ENCODE peak calls at places on chromosome 15, in nine cellular contexts. One of them, this sample, is unnamed.

GRCh38 chr15:80052597-80053304 is 6.7 kb upstream of the ZFAND6 start:
- DNase-seq in heart right ventricle: no peak
- DNase-seq in epithelial cell of proximal tubule: no peak
- DNase-seq in lung: no peak
- DNase-seq in mammary epithelial cell: no peak
- DNase-seq in IMR-90: no peak
- DNase-seq in heart left ventricle: no peak
- DNase-seq in tibial nerve: no peak
- DNase-seq in fibroblast of villous mesenchyme: no peak
- DNase-seq in this sample: peak

GRCh38 chr15:82966671-82967071 is 14.2 kb upstream of the HOMER2 start:
- DNase-seq in heart right ventricle: no peak
- DNase-seq in epithelial cell of proximal tubule: no peak
- DNase-seq in lung: no peak
- DNase-seq in mammary epithelial cell: no peak
- DNase-seq in IMR-90: no peak
- DNase-seq in heart left ventricle: no peak
- DNase-seq in tibial nerve: no peak
- DNase-seq in fibroblast of villous mesenchyme: no peak
- DNase-seq in this sample: no peak

GRCh38 chr15:31260646-31261265 is 65.9 kb upstream of the KLF13 start:
- DNase-seq in heart right ventricle: no peak
- DNase-seq in epithelial cell of proximal tubule: no peak
- DNase-seq in lung: no peak
- DNase-seq in mammary epithelial cell: no peak
- DNase-seq in IMR-90: no peak
- DNase-seq in heart left ventricle: no peak
- DNase-seq in tibial nerve: no peak
- DNase-seq in fibroblast of villous mesenchyme: no peak
- DNase-seq in this sample: no peak

GRCh38 chr15:58410353-58410752 is 21.4 kb upstream of the LIPC start:
- DNase-seq in heart right ventricle: no peak
- DNase-seq in epithelial cell of proximal tubule: no peak
- DNase-seq in lung: no peak
- DNase-seq in mammary epithelial cell: no peak
- DNase-seq in IMR-90: peak
- DNase-seq in heart left ventricle: no peak
- DNase-seq in tibial nerve: no peak
- DNase-seq in fibroblast of villous mesenchyme: peak
- DNase-seq in this sample: no peak

GRCh38 chr15:29376580-29376979 is 107.0 kb upstream of the NSMCE3 start:
- DNase-seq in heart right ventricle: no peak
- DNase-seq in epithelial cell of proximal tubule: no peak
- DNase-seq in lung: no peak
- DNase-seq in mammary epithelial cell: no peak
- DNase-seq in IMR-90: no peak
- DNase-seq in heart left ventricle: no peak
- DNase-seq in tibial nerve: no peak
- DNase-seq in fibroblast of villous mesenchyme: no peak
- DNase-seq in this sample: no peak

GRCh38 chr15:38069506-38069905 is 135.1 kb downstream of the TMCO5A start:
- DNase-seq in heart right ventricle: no peak
- DNase-seq in epithelial cell of proximal tubule: peak
- DNase-seq in lung: peak
- DNase-seq in mammary epithelial cell: peak
- DNase-seq in IMR-90: peak
- DNase-seq in heart left ventricle: peak
- DNase-seq in tibial nerve: no peak
- DNase-seq in fibroblast of villous mesenchyme: peak
- DNase-seq in this sample: peak

GRCh38 chr15:29671308-29671981 is 150.8 kb downstream of the TJP1 start:
- DNase-seq in heart right ventricle: no peak
- DNase-seq in epithelial cell of proximal tubule: no peak
- DNase-seq in lung: no peak
- DNase-seq in mammary epithelial cell: no peak
- DNase-seq in IMR-90: peak
- DNase-seq in heart left ventricle: no peak
- DNase-seq in tibial nerve: no peak
- DNase-seq in fibroblast of villous mesenchyme: no peak
- DNase-seq in this sample: peak

GRCh38 chr15:91302588-91303439 is 202.8 kb downstream of the SV2B start:
- DNase-seq in heart right ventricle: no peak
- DNase-seq in epithelial cell of proximal tubule: peak
- DNase-seq in lung: no peak
- DNase-seq in mammary epithelial cell: peak
- DNase-seq in IMR-90: peak
- DNase-seq in heart left ventricle: peak
- DNase-seq in tibial nerve: no peak
- DNase-seq in fibroblast of villous mesenchyme: peak
- DNase-seq in this sample: peak

GRCh38 chr15:90315276-90315982 is 36.7 kb upstream of the ZNF774 start:
- DNase-seq in heart right ventricle: peak
- DNase-seq in epithelial cell of proximal tubule: no peak
- DNase-seq in lung: peak
- DNase-seq in mammary epithelial cell: peak
- DNase-seq in IMR-90: peak
- DNase-seq in heart left ventricle: peak
- DNase-seq in tibial nerve: peak
- DNase-seq in fibroblast of villous mesenchyme: peak
- DNase-seq in this sample: peak

GRCh38 chr15:67777773-67778172 is 47.5 kb upstream of the SKOR1 start:
- DNase-seq in heart right ventricle: no peak
- DNase-seq in epithelial cell of proximal tubule: no peak
- DNase-seq in lung: no peak
- DNase-seq in mammary epithelial cell: no peak
- DNase-seq in IMR-90: no peak
- DNase-seq in heart left ventricle: no peak
- DNase-seq in tibial nerve: no peak
- DNase-seq in fibroblast of villous mesenchyme: no peak
- DNase-seq in this sample: no peak

GRCh38 chr15:55357774-55358173 is 38.8 kb downstream of the PIGB start:
- DNase-seq in heart right ventricle: no peak
- DNase-seq in epithelial cell of proximal tubule: no peak
- DNase-seq in lung: no peak
- DNase-seq in mammary epithelial cell: peak
- DNase-seq in IMR-90: peak
- DNase-seq in heart left ventricle: no peak
- DNase-seq in tibial nerve: no peak
- DNase-seq in fibroblast of villous mesenchyme: peak
- DNase-seq in this sample: peak

GRCh38 chr15:31847961-31848360 is 182.4 kb upstream of the CHRNA7 start:
- DNase-seq in heart right ventricle: no peak
- DNase-seq in epithelial cell of proximal tubule: no peak
- DNase-seq in lung: no peak
- DNase-seq in mammary epithelial cell: no peak
- DNase-seq in IMR-90: no peak
- DNase-seq in heart left ventricle: no peak
- DNase-seq in tibial nerve: no peak
- DNase-seq in fibroblast of villous mesenchyme: no peak
- DNase-seq in this sample: no peak

GRCh38 chr15:58081446-58081845 is 15.9 kb upstream of the ALDH1A2 start:
- DNase-seq in heart right ventricle: no peak
- DNase-seq in epithelial cell of proximal tubule: no peak
- DNase-seq in lung: no peak
- DNase-seq in mammary epithelial cell: no peak
- DNase-seq in IMR-90: no peak
- DNase-seq in heart left ventricle: no peak
- DNase-seq in tibial nerve: no peak
- DNase-seq in fibroblast of villous mesenchyme: peak
- DNase-seq in this sample: peak

GRCh38 chr15:76996526-76997401 is 1.8 kb downstream of the PSTPIP1 start:
- DNase-seq in heart right ventricle: peak
- DNase-seq in epithelial cell of proximal tubule: no peak
- DNase-seq in lung: no peak
- DNase-seq in mammary epithelial cell: no peak
- DNase-seq in IMR-90: peak
- DNase-seq in heart left ventricle: peak
- DNase-seq in tibial nerve: peak
- DNase-seq in fibroblast of villous mesenchyme: no peak
- DNase-seq in this sample: peak

GRCh38 chr15:45429974-45430792 is 51.8 kb upstream of the GATM start:
- DNase-seq in heart right ventricle: peak
- DNase-seq in epithelial cell of proximal tubule: no peak
- DNase-seq in lung: peak
- DNase-seq in mammary epithelial cell: peak
- DNase-seq in IMR-90: peak
- DNase-seq in heart left ventricle: peak
- DNase-seq in tibial nerve: peak
- DNase-seq in fibroblast of villous mesenchyme: peak
- DNase-seq in this sample: peak

GRCh38 chr15:45434168-45434567 is 55.8 kb upstream of the GATM start:
- DNase-seq in heart right ventricle: no peak
- DNase-seq in epithelial cell of proximal tubule: no peak
- DNase-seq in lung: no peak
- DNase-seq in mammary epithelial cell: no peak
- DNase-seq in IMR-90: peak
- DNase-seq in heart left ventricle: no peak
- DNase-seq in tibial nerve: no peak
- DNase-seq in fibroblast of villous mesenchyme: no peak
- DNase-seq in this sample: no peak

GRCh38 chr15:45428491-45428890 is 50.1 kb upstream of the GATM start:
- DNase-seq in heart right ventricle: no peak
- DNase-seq in epithelial cell of proximal tubule: no peak
- DNase-seq in lung: no peak
- DNase-seq in mammary epithelial cell: no peak
- DNase-seq in IMR-90: no peak
- DNase-seq in heart left ventricle: no peak
- DNase-seq in tibial nerve: no peak
- DNase-seq in fibroblast of villous mesenchyme: no peak
- DNase-seq in this sample: no peak

GRCh38 chr15:45435124-45435903 is 57.0 kb upstream of the GATM start:
- DNase-seq in heart right ventricle: no peak
- DNase-seq in epithelial cell of proximal tubule: no peak
- DNase-seq in lung: no peak
- DNase-seq in mammary epithelial cell: no peak
- DNase-seq in IMR-90: no peak
- DNase-seq in heart left ventricle: no peak
- DNase-seq in tibial nerve: no peak
- DNase-seq in fibroblast of villous mesenchyme: no peak
- DNase-seq in this sample: no peak

GRCh38 chr15:45431502-45431901 is 53.2 kb upstream of the GATM start:
- DNase-seq in heart right ventricle: no peak
- DNase-seq in epithelial cell of proximal tubule: no peak
- DNase-seq in lung: no peak
- DNase-seq in mammary epithelial cell: no peak
- DNase-seq in IMR-90: no peak
- DNase-seq in heart left ventricle: no peak
- DNase-seq in tibial nerve: no peak
- DNase-seq in fibroblast of villous mesenchyme: no peak
- DNase-seq in this sample: no peak
- H3K4me3 ChIP-seq in heart right ventricle: no peak
- H3K4me3 ChIP-seq in epithelial cell of proximal tubule: no peak
- H3K4me3 ChIP-seq in lung: no peak
- H3K4me3 ChIP-seq in mammary epithelial cell: no peak
- H3K4me3 ChIP-seq in IMR-90: no peak
- H3K4me3 ChIP-seq in heart left ventricle: no peak
- H3K4me3 ChIP-seq in tibial nerve: no peak
- H3K4me3 ChIP-seq in fibroblast of villous mesenchyme: no peak
- H3K4me3 ChIP-seq in this sample: no peak

GRCh38 chr15:85036716-85037115 is 55.1 kb downstream of the PDE8A start:
- DNase-seq in heart right ventricle: no peak
- DNase-seq in epithelial cell of proximal tubule: no peak
- DNase-seq in lung: no peak
- DNase-seq in mammary epithelial cell: no peak
- DNase-seq in IMR-90: no peak
- DNase-seq in heart left ventricle: no peak
- DNase-seq in tibial nerve: no peak
- DNase-seq in fibroblast of villous mesenchyme: no peak
- DNase-seq in this sample: no peak
- TF ChIP-seq CTCF in heart right ventricle: no peak
- TF ChIP-seq CTCF in epithelial cell of proximal tubule: no peak
- TF ChIP-seq CTCF in lung: no peak
- TF ChIP-seq CTCF in mammary epithelial cell: no peak
- TF ChIP-seq CTCF in IMR-90: no peak
- TF ChIP-seq CTCF in heart left ventricle: no peak
- TF ChIP-seq CTCF in tibial nerve: no peak
- TF ChIP-seq CTCF in fibroblast of villous mesenchyme: no peak
- TF ChIP-seq CTCF in this sample: no peak

GRCh38 chr15:68783226-68784054 is 37.3 kb downstream of the ANP32A start:
- DNase-seq in heart right ventricle: peak
- DNase-seq in epithelial cell of proximal tubule: no peak
- DNase-seq in lung: no peak
- DNase-seq in mammary epithelial cell: peak
- DNase-seq in IMR-90: no peak
- DNase-seq in heart left ventricle: no peak
- DNase-seq in tibial nerve: no peak
- DNase-seq in fibroblast of villous mesenchyme: no peak
- DNase-seq in this sample: peak
- H3K4me3 ChIP-seq in heart right ventricle: no peak
- H3K4me3 ChIP-seq in epithelial cell of proximal tubule: no peak
- H3K4me3 ChIP-seq in lung: no peak
- H3K4me3 ChIP-seq in mammary epithelial cell: no peak
- H3K4me3 ChIP-seq in IMR-90: no peak
- H3K4me3 ChIP-seq in heart left ventricle: no peak
- H3K4me3 ChIP-seq in tibial nerve: no peak
- H3K4me3 ChIP-seq in fibroblast of villous mesenchyme: no peak
- H3K4me3 ChIP-seq in this sample: no peak

GRCh38 chr15:23648920-23649515 is 1.4 kb upstream of the MAGEL2 start:
- DNase-seq in heart right ventricle: peak
- DNase-seq in epithelial cell of proximal tubule: no peak
- DNase-seq in lung: no peak
- DNase-seq in mammary epithelial cell: no peak
- DNase-seq in IMR-90: no peak
- DNase-seq in heart left ventricle: no peak
- DNase-seq in tibial nerve: no peak
- DNase-seq in fibroblast of villous mesenchyme: no peak
- DNase-seq in this sample: peak
- TF ChIP-seq CTCF in heart right ventricle: peak
- TF ChIP-seq CTCF in epithelial cell of proximal tubule: peak
- TF ChIP-seq CTCF in lung: no peak
- TF ChIP-seq CTCF in mammary epithelial cell: no peak
- TF ChIP-seq CTCF in IMR-90: peak
- TF ChIP-seq CTCF in heart left ventricle: peak
- TF ChIP-seq CTCF in tibial nerve: peak
- TF ChIP-seq CTCF in fibroblast of villous mesenchyme: peak
- TF ChIP-seq CTCF in this sample: peak